ENCODE peak calls at places on chromosomes 6 and 20, in ten cellular contexts. B is upper lobe of left lung, O is PC-9, I is neural progenitor cell, H is HFF-Myc, G is dorsolateral prefrontal cortex, W is epithelial cell of esophagus, J is heart right ventricle, U is testis, P is foreskin fibroblast. K is an unnamed sample.
A peak's percentile ranks its signal among the peaks of the same experiment; 100 is the strongest.

GRCh38 chr6:149965191-149966020 is 1.7 kb downstream of the ULBP1 start:
- DNase-seq in W (peak; percentile 20), I (peak; percentile 69), P (peak; percentile 20), H (no peak), J (no peak), U (no peak), B (no peak), O (no peak), G (no peak), K (no peak)

GRCh38 chr6:24919404-24919892 is 16.3 kb downstream of the RIPOR2 start:
- DNase-seq in P (no peak), B (no peak), W (no peak), U (no peak), G (no peak), J (no peak), O (no peak), I (no peak), H (no peak), K (no peak)

GRCh38 chr20:63133481-63134091 is 82.3 kb downstream of the YTHDF1 start:
- DNase-seq in H (no peak), P (no peak), I (no peak), U (no peak), B (peak; percentile 10), G (no peak), W (no peak), J (peak; percentile 2), O (no peak), K (no peak)

GRCh38 chr6:147297124-147297523 is 92.9 kb downstream of the STXBP5 start:
- DNase-seq in B (no peak), P (no peak), G (no peak), J (no peak), W (no peak), I (no peak), O (no peak), U (no peak), H (no peak), K (no peak)

GRCh38 chr20:37340998-37341397 is 4.9 kb upstream of the SRC start:
- DNase-seq in O (no peak), I (no peak), W (no peak), B (no peak), H (no peak), U (no peak), P (no peak), J (no peak), G (no peak), K (no peak)

GRCh38 chr6:111591901-111592461 is 13.7 kb downstream of the TRAF3IP2 start:
- DNase-seq in P (peak; percentile 71), U (no peak), O (peak; percentile 54), I (no peak), J (no peak), B (no peak), G (no peak), H (no peak), W (peak; percentile 84), K (peak; percentile 78)

GRCh38 chr20:10633708-10634107 is 40.1 kb downstream of the JAG1 start:
- DNase-seq in H (no peak), U (no peak), O (no peak), W (no peak), I (no peak), G (no peak), J (no peak), P (no peak), B (no peak), K (no peak)

GRCh38 chr6:79941489-79942151 is 5.7 kb downstream of the ELOVL4 start:
- DNase-seq in B (no peak), J (no peak), H (no peak), P (no peak), O (no peak), U (no peak), I (no peak), G (no peak), W (peak; percentile 18), K (no peak)

GRCh38 chr20:13839421-13840092 is 54.7 kb downstream of the NDUFAF5 start:
- DNase-seq in G (no peak), H (peak; percentile 29), O (peak; percentile 75), W (peak; percentile 16), I (peak; percentile 58), B (no peak), P (peak; percentile 65), J (no peak), U (no peak), K (peak; percentile 74)

GRCh38 chr6:169723991-169724553 is at the start of gene PHF10:
- DNase-seq in I (peak; percentile 91), B (peak; percentile 49), U (peak; percentile 41), W (peak; percentile 37), P (no peak), G (no peak), H (no peak), J (peak; percentile 53), O (no peak), K (no peak)

GRCh38 chr6:169701218-169701952 is 444 bp downstream of the WDR27 start:
- DNase-seq in G (no peak), P (no peak), U (peak; percentile 38), B (no peak), H (no peak), W (peak; percentile 18), I (no peak), J (no peak), O (no peak), K (no peak)

GRCh38 chr6:134826889-134827737 is 122.8 kb downstream of the ALDH8A1 start:
- DNase-seq in J (peak; percentile 67), O (peak; percentile 30), H (peak; percentile 58), G (no peak), I (no peak), P (peak; percentile 78), U (no peak), B (no peak), W (peak; percentile 74), K (peak; percentile 100)

GRCh38 chr6:136524936-136525413 is 25.2 kb downstream of the MAP7 start:
- DNase-seq in P (no peak), H (no peak), B (no peak), G (peak; percentile 65), W (no peak), I (peak; percentile 66), O (no peak), U (no peak), J (no peak), K (no peak)

GRCh38 chr6:136527831-136528230 is 22.4 kb downstream of the MAP7 start:
- DNase-seq in J (no peak), O (no peak), H (no peak), B (no peak), U (no peak), P (peak; percentile 61), W (no peak), G (no peak), I (no peak), K (no peak)

GRCh38 chr6:136525586-136526195 is 24.5 kb downstream of the MAP7 start:
- DNase-seq in B (no peak), G (peak; percentile 49), J (no peak), H (no peak), I (peak; percentile 30), U (no peak), P (no peak), W (peak; percentile 62), O (no peak), K (no peak)

GRCh38 chr6:136526937-136527336 is 23.3 kb downstream of the MAP7 start:
- DNase-seq in J (no peak), I (no peak), B (no peak), G (no peak), P (no peak), O (no peak), W (no peak), H (no peak), U (no peak), K (no peak)

GRCh38 chr6:136526196-136526930 is 23.9 kb downstream of the MAP7 start:
- DNase-seq in W (peak; percentile 70), P (peak; percentile 67), U (peak; percentile 75), G (peak; percentile 88), H (no peak), O (no peak), J (peak; percentile 43), B (peak; percentile 52), I (peak; percentile 77), K (peak; percentile 35)
- TF ChIP-seq CTCF in W (peak; percentile 61), P (peak; percentile 56), U (no peak), G (peak; percentile 49), H (peak; percentile 22), O (no peak), J (no peak), B (peak; percentile 20), I (peak; percentile 42), K (peak; percentile 60)

GRCh38 chr6:11201772-11202512 is 30.5 kb downstream of the NEDD9 start:
- DNase-seq in J (no peak), I (no peak), W (no peak), B (no peak), P (no peak), G (no peak), H (no peak), O (no peak), U (no peak), K (no peak)
- H3K4me3 ChIP-seq in J (no peak overlapping the region), I (no peak overlapping the region), W (no peak overlapping the region), B (no peak overlapping the region), P (no peak overlapping the region), G (no peak overlapping the region), H (no peak overlapping the region), O (no peak overlapping the region), U (no peak overlapping the region), K (no peak overlapping the region)

GRCh38 chr6:45500924-45501816 is 123.4 kb upstream of the SUPT3H start:
- DNase-seq in P (no peak), B (no peak), G (no peak), U (no peak), J (no peak), I (peak; percentile 59), O (no peak), H (no peak), W (peak; percentile 16), K (no peak)
- TF ChIP-seq CTCF in P (no peak), B (no peak), G (peak; percentile 5), U (no peak), J (no peak), I (peak; percentile 63), O (no peak), H (peak; percentile 39), W (peak; percentile 31), K (no peak)

GRCh38 chr6:123509112-123509511 is 127.6 kb downstream of the TRDN start:
- DNase-seq in J (no peak), B (no peak), W (no peak), H (no peak), U (no peak), O (no peak), I (no peak), G (no peak), P (no peak), K (no peak)
- H3K4me3 ChIP-seq in J (no peak overlapping the region), B (no peak overlapping the region), W (no peak overlapping the region), H (no peak overlapping the region), U (no peak overlapping the region), O (no peak overlapping the region), I (no peak overlapping the region), G (no peak overlapping the region), P (no peak overlapping the region), K (no peak overlapping the region)